ENCODE peak calls at places on chromosomes 16 and 17, in seven cellular contexts. One of them, this sample, is unnamed.

GRCh38 chr17:66952031-66952524 is 12.4 kb upstream of the CACNG4 start:
- DNase-seq in lower lobe of right lung: peak
- DNase-seq in fibroblast of the aortic adventitia: no peak
- DNase-seq in stomach: peak
- DNase-seq in AG04450: peak
- DNase-seq in esophagus muscularis mucosa: no peak
- DNase-seq in AG10803: peak
- DNase-seq in this sample: peak

GRCh38 chr17:65064452-65065019 is 8.0 kb upstream of the GNA13 start:
- DNase-seq in stomach: no peak
- DNase-seq in fibroblast of the aortic adventitia: peak
- DNase-seq in esophagus muscularis mucosa: no peak
- DNase-seq in lower lobe of right lung: no peak
- DNase-seq in AG04450: peak
- DNase-seq in AG10803: peak
- DNase-seq in this sample: peak

GRCh38 chr17:17151055-17151454 is 55.1 kb downstream of the PLD6 start:
- DNase-seq in AG10803: peak
- DNase-seq in esophagus muscularis mucosa: no peak
- DNase-seq in AG04450: peak
- DNase-seq in lower lobe of right lung: no peak
- DNase-seq in stomach: no peak
- DNase-seq in fibroblast of the aortic adventitia: peak
- DNase-seq in this sample: peak

GRCh38 chr17:31327534-31328526 is 6.4 kb upstream of the EVI2A start:
- DNase-seq in fibroblast of the aortic adventitia: peak
- DNase-seq in stomach: no peak
- DNase-seq in AG04450: peak
- DNase-seq in esophagus muscularis mucosa: no peak
- DNase-seq in AG10803: peak
- DNase-seq in lower lobe of right lung: no peak
- DNase-seq in this sample: peak

GRCh38 chr17:69723741-69724140 is 309.2 kb downstream of the MAP2K6 start:
- DNase-seq in lower lobe of right lung: no peak
- DNase-seq in fibroblast of the aortic adventitia: no peak
- DNase-seq in stomach: no peak
- DNase-seq in AG10803: no peak
- DNase-seq in esophagus muscularis mucosa: no peak
- DNase-seq in AG04450: no peak
- DNase-seq in this sample: no peak

GRCh38 chr17:57597531-57598453 is 147.3 kb downstream of the CCDC182 start:
- DNase-seq in lower lobe of right lung: peak
- DNase-seq in AG04450: no peak
- DNase-seq in stomach: peak
- DNase-seq in fibroblast of the aortic adventitia: peak
- DNase-seq in esophagus muscularis mucosa: no peak
- DNase-seq in AG10803: peak
- DNase-seq in this sample: peak

GRCh38 chr17:10772425-10773380 is 31.2 kb downstream of the TMEM238L start:
- DNase-seq in AG10803: no peak
- DNase-seq in esophagus muscularis mucosa: no peak
- DNase-seq in lower lobe of right lung: no peak
- DNase-seq in stomach: peak
- DNase-seq in fibroblast of the aortic adventitia: no peak
- DNase-seq in AG04450: no peak
- DNase-seq in this sample: peak

GRCh38 chr17:9837551-9838471 is 12.1 kb downstream of the GLP2R start:
- DNase-seq in lower lobe of right lung: no peak
- DNase-seq in fibroblast of the aortic adventitia: peak
- DNase-seq in AG04450: no peak
- DNase-seq in AG10803: peak
- DNase-seq in esophagus muscularis mucosa: no peak
- DNase-seq in stomach: no peak
- DNase-seq in this sample: peak

GRCh38 chr16:53415504-53415903 is 18.8 kb upstream of the RBL2 start:
- DNase-seq in esophagus muscularis mucosa: no peak
- DNase-seq in fibroblast of the aortic adventitia: no peak
- DNase-seq in lower lobe of right lung: no peak
- DNase-seq in AG10803: no peak
- DNase-seq in stomach: no peak
- DNase-seq in AG04450: no peak
- DNase-seq in this sample: peak

GRCh38 chr17:21177854-21178600 is 35.9 kb downstream of the TMEM11 start:
- DNase-seq in AG04450: no peak
- DNase-seq in fibroblast of the aortic adventitia: no peak
- DNase-seq in stomach: peak
- DNase-seq in AG10803: no peak
- DNase-seq in esophagus muscularis mucosa: peak
- DNase-seq in lower lobe of right lung: no peak
- DNase-seq in this sample: no peak

GRCh38 chr16:7492122-7492521 is 159.5 kb downstream of the RBFOX1 start:
- DNase-seq in stomach: no peak
- DNase-seq in AG10803: no peak
- DNase-seq in lower lobe of right lung: no peak
- DNase-seq in esophagus muscularis mucosa: no peak
- DNase-seq in fibroblast of the aortic adventitia: no peak
- DNase-seq in AG04450: no peak
- DNase-seq in this sample: no peak

GRCh38 chr17:43671075-43671692 is 9.5 kb upstream of the MEOX1 start:
- DNase-seq in esophagus muscularis mucosa: no peak
- DNase-seq in stomach: no peak
- DNase-seq in lower lobe of right lung: no peak
- DNase-seq in AG10803: peak
- DNase-seq in fibroblast of the aortic adventitia: peak
- DNase-seq in AG04450: no peak
- DNase-seq in this sample: peak

GRCh38 chr17:882827-883585 is 96.6 kb downstream of the NXN start:
- DNase-seq in esophagus muscularis mucosa: no peak
- DNase-seq in AG10803: peak
- DNase-seq in AG04450: no peak
- DNase-seq in fibroblast of the aortic adventitia: peak
- DNase-seq in lower lobe of right lung: no peak
- DNase-seq in stomach: peak
- DNase-seq in this sample: peak

GRCh38 chr17:10754109-10754508 is 24.3 kb upstream of the TMEM220 start:
- DNase-seq in fibroblast of the aortic adventitia: peak
- DNase-seq in AG04450: no peak
- DNase-seq in stomach: peak
- DNase-seq in lower lobe of right lung: no peak
- DNase-seq in AG10803: peak
- DNase-seq in esophagus muscularis mucosa: no peak
- DNase-seq in this sample: peak

GRCh38 chr17:67238976-67239375 is 6.0 kb downstream of the HELZ start:
- DNase-seq in lower lobe of right lung: no peak
- DNase-seq in stomach: no peak
- DNase-seq in AG04450: no peak
- DNase-seq in esophagus muscularis mucosa: no peak
- DNase-seq in AG10803: no peak
- DNase-seq in fibroblast of the aortic adventitia: no peak
- DNase-seq in this sample: no peak

GRCh38 chr16:68272501-68273209 is 8.3 kb downstream of the SLC7A6 start:
- DNase-seq in esophagus muscularis mucosa: no peak
- DNase-seq in lower lobe of right lung: peak
- DNase-seq in AG10803: no peak
- DNase-seq in AG04450: no peak
- DNase-seq in fibroblast of the aortic adventitia: no peak
- DNase-seq in stomach: peak
- DNase-seq in this sample: no peak

GRCh38 chr17:9389116-9389515 is 186.5 kb downstream of the STX8 start:
- DNase-seq in AG04450: peak
- DNase-seq in fibroblast of the aortic adventitia: peak
- DNase-seq in esophagus muscularis mucosa: no peak
- DNase-seq in stomach: no peak
- DNase-seq in lower lobe of right lung: no peak
- DNase-seq in AG10803: peak
- DNase-seq in this sample: peak

GRCh38 chr17:58184986-58185761 is 7.4 kb upstream of the EPX start:
- DNase-seq in esophagus muscularis mucosa: no peak
- DNase-seq in stomach: no peak
- DNase-seq in fibroblast of the aortic adventitia: no peak
- DNase-seq in AG04450: no peak
- DNase-seq in lower lobe of right lung: no peak
- DNase-seq in AG10803: no peak
- DNase-seq in this sample: no peak

GRCh38 chr16:4314532-4315184 is 1.2 kb upstream of the GLIS2 start:
- DNase-seq in stomach: no peak
- DNase-seq in AG10803: peak
- DNase-seq in lower lobe of right lung: no peak
- DNase-seq in esophagus muscularis mucosa: no peak
- DNase-seq in fibroblast of the aortic adventitia: peak
- DNase-seq in AG04450: no peak
- DNase-seq in this sample: peak

GRCh38 chr17:73985466-73986015 is 217.9 kb upstream of the RPL38 start:
- DNase-seq in lower lobe of right lung: peak
- DNase-seq in esophagus muscularis mucosa: no peak
- DNase-seq in AG04450: no peak
- DNase-seq in AG10803: no peak
- DNase-seq in fibroblast of the aortic adventitia: no peak
- DNase-seq in stomach: no peak
- DNase-seq in this sample: no peak

GRCh38 chr17:14940112-14940945 is 324.8 kb downstream of the PMP22 start:
- DNase-seq in AG10803: peak
- DNase-seq in AG04450: no peak
- DNase-seq in stomach: no peak
- DNase-seq in fibroblast of the aortic adventitia: no peak
- DNase-seq in lower lobe of right lung: no peak
- DNase-seq in esophagus muscularis mucosa: peak
- DNase-seq in this sample: no peak

DNA sequence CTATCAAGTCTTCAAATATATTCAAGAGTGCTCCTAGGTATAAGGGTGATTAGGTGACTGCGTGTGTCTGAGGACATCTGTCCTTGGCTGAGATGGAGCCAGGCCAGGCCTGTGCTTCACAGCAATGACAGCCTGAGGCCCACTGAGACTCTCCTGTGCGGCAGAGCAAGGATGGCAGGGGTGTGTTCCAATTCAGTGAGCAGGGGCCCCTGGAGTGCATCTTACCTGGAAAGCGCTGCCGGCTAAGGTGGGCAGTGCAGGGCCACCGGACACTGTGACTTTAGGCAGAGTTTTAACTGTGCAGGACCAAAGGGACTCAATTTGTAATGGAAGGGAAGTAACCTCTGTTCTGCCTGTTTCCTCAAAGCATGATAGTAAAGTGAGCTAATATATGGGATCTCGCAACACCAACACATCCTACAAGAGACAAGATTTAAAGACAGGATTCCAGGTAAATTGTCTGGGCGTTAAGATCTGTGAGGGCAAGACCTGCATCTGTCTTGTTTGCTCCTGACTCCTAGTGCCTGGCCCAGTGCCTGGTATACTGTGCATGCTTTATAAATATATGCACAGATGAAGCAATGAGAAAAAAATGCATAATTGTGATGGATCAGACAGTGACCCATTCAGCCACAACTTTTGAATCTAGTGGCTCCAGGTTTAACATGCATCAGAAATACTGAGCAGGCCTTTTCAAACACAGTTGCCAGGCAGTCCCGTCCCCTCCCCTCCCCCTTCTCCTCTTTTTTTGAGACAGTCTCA is 86.7 kb downstream of the MRC2 start:
- DNase-seq in AG10803: peak
- DNase-seq in stomach: no peak
- DNase-seq in AG04450: no peak
- DNase-seq in fibroblast of the aortic adventitia: peak
- DNase-seq in esophagus muscularis mucosa: no peak
- DNase-seq in lower lobe of right lung: no peak
- DNase-seq in this sample: no peak
- TF ChIP-seq CTCF in AG10803: no peak
- TF ChIP-seq CTCF in stomach: no peak
- TF ChIP-seq CTCF in AG04450: no peak
- TF ChIP-seq CTCF in fibroblast of the aortic adventitia: no peak
- TF ChIP-seq CTCF in esophagus muscularis mucosa: no peak
- TF ChIP-seq CTCF in lower lobe of right lung: no peak
- TF ChIP-seq CTCF in this sample: no peak

GRCh38 chr16:22123759-22124490 is 31.6 kb downstream of the VWA3A start:
- DNase-seq in lower lobe of right lung: no peak
- DNase-seq in stomach: no peak
- DNase-seq in esophagus muscularis mucosa: no peak
- DNase-seq in fibroblast of the aortic adventitia: no peak
- DNase-seq in AG10803: no peak
- DNase-seq in AG04450: no peak
- DNase-seq in this sample: no peak

GRCh38 chr16:22120440-22120839 is 28.1 kb downstream of the VWA3A start:
- DNase-seq in esophagus muscularis mucosa: no peak
- DNase-seq in fibroblast of the aortic adventitia: no peak
- DNase-seq in lower lobe of right lung: no peak
- DNase-seq in stomach: no peak
- DNase-seq in AG10803: no peak
- DNase-seq in AG04450: no peak
- DNase-seq in this sample: no peak

GRCh38 chr16:22122239-22122638 is 29.9 kb downstream of the VWA3A start:
- DNase-seq in AG04450: no peak
- DNase-seq in fibroblast of the aortic adventitia: no peak
- DNase-seq in AG10803: no peak
- DNase-seq in esophagus muscularis mucosa: no peak
- DNase-seq in stomach: no peak
- DNase-seq in lower lobe of right lung: no peak
- DNase-seq in this sample: no peak

GRCh38 chr16:22124583-22125284 is 32.4 kb downstream of the VWA3A start:
- DNase-seq in fibroblast of the aortic adventitia: no peak
- DNase-seq in stomach: no peak
- DNase-seq in lower lobe of right lung: no peak
- DNase-seq in esophagus muscularis mucosa: no peak
- DNase-seq in AG04450: no peak
- DNase-seq in AG10803: no peak
- DNase-seq in this sample: no peak

DNA sequence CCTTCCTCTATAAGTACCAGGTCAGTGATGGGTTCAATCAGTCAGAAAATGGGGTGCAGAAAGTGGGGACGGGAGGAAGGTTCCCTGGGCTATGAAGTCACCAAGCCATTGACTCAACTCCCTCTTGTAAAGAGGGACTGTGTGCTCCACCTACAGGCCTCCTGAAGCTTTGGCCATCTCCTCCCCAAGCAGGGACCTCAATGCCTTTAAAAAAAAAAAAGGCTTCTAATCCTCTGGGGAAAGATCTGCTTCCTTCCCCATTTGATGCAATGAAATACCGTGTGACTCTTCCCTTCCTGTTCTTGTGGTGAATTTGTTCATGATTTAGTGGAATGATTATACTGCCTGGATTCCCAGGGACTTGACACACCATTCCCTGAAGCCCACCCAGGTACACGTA is 30.8 kb downstream of the VWA3A start:
- DNase-seq in esophagus muscularis mucosa: no peak
- DNase-seq in stomach: no peak
- DNase-seq in AG04450: no peak
- DNase-seq in fibroblast of the aortic adventitia: no peak
- DNase-seq in lower lobe of right lung: no peak
- DNase-seq in AG10803: no peak
- DNase-seq in this sample: no peak
- TF ChIP-seq CTCF in esophagus muscularis mucosa: no peak
- TF ChIP-seq CTCF in stomach: no peak
- TF ChIP-seq CTCF in AG04450: no peak
- TF ChIP-seq CTCF in fibroblast of the aortic adventitia: no peak
- TF ChIP-seq CTCF in lower lobe of right lung: no peak
- TF ChIP-seq CTCF in AG10803: no peak
- TF ChIP-seq CTCF in this sample: peak

GRCh38 chr16:60204221-60204620 is 1470.1 kb upstream of the GOT2 start:
- DNase-seq in AG04450: no peak
- DNase-seq in esophagus muscularis mucosa: no peak
- DNase-seq in lower lobe of right lung: no peak
- DNase-seq in AG10803: peak
- DNase-seq in stomach: no peak
- DNase-seq in fibroblast of the aortic adventitia: no peak
- DNase-seq in this sample: no peak
- TF ChIP-seq CTCF in AG04450: no peak
- TF ChIP-seq CTCF in esophagus muscularis mucosa: no peak
- TF ChIP-seq CTCF in lower lobe of right lung: no peak
- TF ChIP-seq CTCF in AG10803: no peak
- TF ChIP-seq CTCF in stomach: no peak
- TF ChIP-seq CTCF in fibroblast of the aortic adventitia: no peak
- TF ChIP-seq CTCF in this sample: no peak

GRCh38 chr16:79261461-79261860 is 339.1 kb downstream of the MAF start:
- DNase-seq in stomach: peak
- DNase-seq in AG04450: no peak
- DNase-seq in esophagus muscularis mucosa: no peak
- DNase-seq in fibroblast of the aortic adventitia: no peak
- DNase-seq in lower lobe of right lung: peak
- DNase-seq in AG10803: no peak
- DNase-seq in this sample: no peak
- TF ChIP-seq CTCF in stomach: peak
- TF ChIP-seq CTCF in AG04450: no peak
- TF ChIP-seq CTCF in esophagus muscularis mucosa: no peak
- TF ChIP-seq CTCF in fibroblast of the aortic adventitia: no peak
- TF ChIP-seq CTCF in lower lobe of right lung: peak
- TF ChIP-seq CTCF in AG10803: no peak
- TF ChIP-seq CTCF in this sample: no peak

This sample was measured in fibroblast of villous mesenchyme.